ENCODE peak calls at places on chromosome 7, in nine cellular contexts. J is cardiac muscle cell; O is posterior vena cava; R is smooth muscle cell of the brain vasculature; N is NB4; C is activated CD4-positive, alpha-beta T cell treated with anti-CD3 and anti-CD28 coated beads, Interleukin-2, amount 10 ng/mL, durations not matched to agents 7 days and 5 days; Y is left cardiac atrium; U is T-cell; F is anterior cingulate cortex. T is an unnamed sample.

GRCh38 chr7:86760236-86760635 is 116.5 kb downstream of the GRM3 start:
- DNase-seq in N (no peak), J (no peak), Y (no peak), F (no peak), R (no peak), C (no peak), O (no peak), U (no peak), T (no peak)

GRCh38 chr7:72405389-72405788 is 6.7 kb downstream of the CALN1 start:
- DNase-seq in F (no peak), R (no peak), C (no peak), U (no peak), Y (no peak), N (peak; percentile 84), O (no peak), J (no peak), T (peak; percentile 46)

GRCh38 chr7:142876991-142877910 is 8.3 kb downstream of the TRPV6 start:
- DNase-seq in J (no peak), O (peak; percentile 64), Y (no peak), R (no peak), U (no peak), N (no peak), C (no peak), F (no peak), T (peak; percentile 66)

GRCh38 chr7:36278069-36278766 is 111.4 kb upstream of the ANLN start:
- DNase-seq in Y (no peak), O (no peak), N (no peak), F (no peak), R (no peak), J (no peak), U (no peak), C (no peak), T (no peak)

GRCh38 chr7:66779669-66780408 is 39.3 kb downstream of the RABGEF1 start:
- DNase-seq in J (no peak), O (no peak), R (no peak), C (no peak), F (no peak), U (no peak), Y (no peak), N (peak; percentile 21), T (no peak)

GRCh38 chr7:47381132-47381495 is 200.8 kb downstream of the TNS3 start:
- DNase-seq in J (no peak), O (peak; percentile 16), C (no peak), N (no peak), R (no peak), F (no peak), U (no peak), Y (no peak), T (peak; percentile 46)

GRCh38 chr7:42561797-42562196 is 324.8 kb upstream of the GLI3 start:
- DNase-seq in Y (no peak), O (no peak), J (no peak), N (no peak), F (no peak), C (no peak), U (no peak), R (no peak), T (no peak)

GRCh38 chr7:132141109-132141508 is 435.2 kb downstream of the PLXNA4 start:
- DNase-seq in C (no peak), Y (no peak), N (no peak), U (no peak), J (no peak), O (no peak), R (no peak), F (no peak), T (no peak)

GRCh38 chr7:104137971-104138370 is 69.8 kb downstream of the ORC5 start:
- DNase-seq in F (no peak), C (no peak), O (no peak), R (no peak), Y (no peak), J (no peak), N (no peak), U (no peak), T (no peak)

GRCh38 chr7:146864644-146865043 is 748.0 kb downstream of the CNTNAP2 start:
- DNase-seq in O (no peak), U (no peak), F (no peak), C (no peak), R (no peak), J (no peak), Y (no peak), N (no peak), T (no peak)

GRCh38 chr7:35505031-35505430 is 189.9 kb downstream of the HERPUD2 start:
- DNase-seq in Y (no peak), U (no peak), J (no peak), R (no peak), N (no peak), O (no peak), F (no peak), C (no peak), T (no peak)

GRCh38 chr7:87361320-87361719 is 15.9 kb downstream of the CROT start:
- DNase-seq in J (no peak), U (no peak), N (peak; percentile 8), R (no peak), Y (no peak), F (no peak), C (no peak), O (no peak), T (no peak)

GRCh38 chr7:70432567-70433001 is 699.4 kb upstream of the GALNT17 start:
- DNase-seq in N (no peak), U (no peak), J (no peak), R (no peak), O (no peak), C (no peak), Y (no peak), F (no peak), T (no peak)

GRCh38 chr7:148270576-148270975 is 320.0 kb upstream of the C7orf33 start:
- DNase-seq in Y (no peak), F (no peak), J (no peak), U (no peak), N (no peak), R (no peak), C (no peak), O (no peak), T (no peak)

GRCh38 chr7:74483402-74484336 is 30.0 kb downstream of the GTF2IRD1 start:
- DNase-seq in C (no peak), O (no peak), J (no peak), F (no peak), R (no peak), N (no peak), Y (no peak), U (no peak), T (no peak)

GRCh38 chr7:139820089-139820488 is 9.0 kb upstream of the TBXAS1 start:
- DNase-seq in J (no peak), Y (no peak), N (no peak), O (no peak), F (no peak), R (no peak), C (no peak), U (no peak), T (no peak)

GRCh38 chr7:3561908-3562307 is 260.9 kb downstream of the SDK1 start:
- DNase-seq in Y (no peak), C (no peak), J (no peak), O (no peak), N (no peak), U (no peak), F (no peak), R (no peak), T (no peak)

GRCh38 chr7:151020231-151020630 is 4.1 kb downstream of the ATG9B start:
- DNase-seq in N (no peak), Y (no peak), C (no peak), U (no peak), J (no peak), R (no peak), O (no peak), F (no peak), T (no peak)

GRCh38 chr7:128902761-128903585 is 7.5 kb downstream of the KCP start:
- DNase-seq in C (no peak), R (no peak), N (no peak), J (no peak), Y (peak; percentile 12), F (no peak), U (no peak), O (peak; percentile 59), T (no peak)

GRCh38 chr7:134184767-134185166 is 57.6 kb downstream of the LRGUK start:
- DNase-seq in J (no peak), O (no peak), C (no peak), R (no peak), Y (no peak), U (no peak), F (no peak), N (peak; percentile 29), T (no peak)

GRCh38 chr7:102009628-102010027 is 192.2 kb downstream of the CUX1 start:
- DNase-seq in O (no peak), F (no peak), R (no peak), J (no peak), N (no peak), C (no peak), U (no peak), Y (no peak), T (no peak)

GRCh38 chr7:88009651-88010050 is 75.6 kb downstream of the ADAM22 start:
- DNase-seq in C (no peak), N (no peak), O (no peak), U (no peak), J (no peak), R (peak; percentile 68), F (no peak), Y (no peak), T (no peak)

GRCh38 chr7:39978252-39978934 is 28.3 kb downstream of the CDK13 start:
- DNase-seq in J (no peak), F (no peak), C (no peak), O (no peak), U (no peak), R (no peak), N (no peak), Y (no peak), T (no peak)

GRCh38 chr7:86961686-86962085 is 97.8 kb downstream of the ELAPOR2 start:
- DNase-seq in J (no peak), C (no peak), R (no peak), F (no peak), Y (no peak), N (no peak), O (no peak), U (no peak), T (no peak)

GRCh38 chr7:7867835-7868234 is 100.8 kb upstream of the GLCCI1 start:
- DNase-seq in Y (no peak), N (peak; percentile 40), C (no peak), U (no peak), F (no peak), R (no peak), J (no peak), O (no peak), T (no peak)

T was measured in cardiac septum.